ENCODE peak calls at places on chromosomes 2 and 18, in seven cellular contexts. D, X, R, L, P, T and I are unnamed samples.
A peak's percentile ranks its signal among the peaks of the same experiment; 100 is the strongest.

GRCh38 chr2:65349863-65350262 is 82.5 kb downstream of the SPRED2 start:
- DNase-seq in D (no peak), X (no peak), R (no peak), L (peak; percentile 86), P (no peak), T (no peak), I (peak; percentile 87)

GRCh38 chr2:29016500-29016899 is 35.4 kb downstream of the TOGARAM2 start:
- DNase-seq in D (no peak), X (no peak), R (no peak), L (no peak), P (no peak), T (no peak), I (no peak)

GRCh38 chr2:223701761-223702160 is 99.6 kb upstream of the SCG2 start:
- DNase-seq in D (no peak), X (no peak), R (no peak), L (no peak), P (no peak), T (no peak), I (peak; percentile 21)

GRCh38 chr2:234406085-234406484 is 90.8 kb downstream of the ARL4C start:
- DNase-seq in D (no peak), X (no peak), R (no peak), L (no peak), P (no peak), T (no peak), I (no peak)

GRCh38 chr2:172087780-172088244 is 2.5 kb downstream of the DLX1 start:
- DNase-seq in D (peak; percentile 64), X (peak; percentile 27), R (peak; percentile 55), L (no peak), P (no peak), T (no peak), I (no peak)

GRCh38 chr2:214410128-214410775 is 602 bp upstream of the VWC2L start:
- DNase-seq in D (no peak), X (no peak), R (no peak), L (no peak), P (no peak), T (no peak), I (no peak)

GRCh38 chr18:9017170-9017899 is 85.2 kb upstream of the NDUFV2 start:
- DNase-seq in D (no peak), X (peak; percentile 29), R (peak; percentile 87), L (peak; percentile 94), P (peak; percentile 61), T (peak; percentile 52), I (peak; percentile 93)

GRCh38 chr18:56576826-56577573 is 61.4 kb downstream of the TXNL1 start:
- DNase-seq in D (no peak), X (no peak), R (peak; percentile 14), L (peak; percentile 19), P (no peak), T (no peak), I (peak; percentile 6)

GRCh38 chr2:16226942-16227664 is 286.8 kb downstream of the MYCN start:
- DNase-seq in D (no peak), X (no peak), R (no peak), L (no peak), P (no peak), T (no peak), I (no peak)

GRCh38 chr2:49241991-49242390 is 87.7 kb upstream of the FSHR start:
- DNase-seq in D (no peak), X (no peak), R (no peak), L (peak; percentile 38), P (no peak), T (no peak), I (peak; percentile 40)

GRCh38 chr2:45119855-45120254 is 110.6 kb upstream of the SIX2 start:
- DNase-seq in D (no peak), X (no peak), R (peak; percentile 50), L (peak; percentile 85), P (no peak), T (peak; percentile 8), I (peak; percentile 58)

GRCh38 chr2:164066095-164066494 is 330.3 kb upstream of the FIGN start:
- DNase-seq in D (no peak), X (no peak), R (no peak), L (no peak), P (no peak), T (no peak), I (no peak)

GRCh38 chr18:8745355-8746014 is 40.1 kb downstream of the MTCL1 start:
- DNase-seq in D (no peak), X (no peak), R (no peak), L (peak; percentile 90), P (no peak), T (peak; percentile 19), I (no peak)

GRCh38 chr18:57555134-57555533 is 31.4 kb downstream of the FECH start:
- DNase-seq in D (no peak), X (no peak), R (no peak), L (no peak), P (no peak), T (no peak), I (no peak)

GRCh38 chr2:31429759-31430438 is 15.4 kb upstream of the XDH start:
- DNase-seq in D (no peak), X (no peak), R (no peak), L (peak; percentile 50), P (no peak), T (no peak), I (no peak)

GRCh38 chr2:239300871-239301742 is 99.7 kb downstream of the HDAC4 start:
- DNase-seq in D (no peak), X (no peak), R (no peak), L (no peak), P (no peak), T (no peak), I (no peak)

GRCh38 chr2:54403512-54404238 is 52.5 kb upstream of the SPTBN1 start:
- DNase-seq in D (no peak), X (no peak), R (no peak), L (no peak), P (no peak), T (no peak), I (peak; percentile 27)

GRCh38 chr2:153478289-153479261 is at the start of gene RPRM:
- DNase-seq in D (peak; percentile 90), X (peak; percentile 85), R (peak; percentile 94), L (peak; percentile 37), P (peak; percentile 68), T (peak; percentile 54), I (peak; percentile 66)

GRCh38 chr2:85019121-85019520 is 48.2 kb downstream of the KCMF1 start:
- DNase-seq in D (no peak), X (no peak), R (no peak), L (no peak), P (no peak), T (peak; percentile 33), I (no peak)

GRCh38 chr2:110771549-110772382 is 39.4 kb downstream of the ACOXL start:
- DNase-seq in D (peak; percentile 53), X (no peak), R (no peak), L (no peak), P (no peak), T (no peak), I (no peak)

GRCh38 chr18:27695054-27695453 is 481.9 kb downstream of the CDH2 start:
- DNase-seq in D (peak; percentile 40), X (no peak), R (peak; percentile 57), L (no peak), P (no peak), T (no peak), I (no peak)

GRCh38 chr18:3794537-3795348 is 344.8 kb downstream of the TGIF1 start:
- DNase-seq in D (no peak), X (no peak), R (peak; percentile 95), L (peak; percentile 99), P (no peak), T (peak; percentile 93), I (peak; percentile 91)

GRCh38 chr2:197217561-197217960 is 93.0 kb downstream of the ANKRD44 start:
- DNase-seq in D (no peak), X (no peak), R (no peak), L (no peak), P (no peak), T (no peak), I (no peak)

GRCh38 chr2:121008978-121009377 is 273.3 kb downstream of the GLI2 start:
- DNase-seq in D (peak; percentile 68), X (no peak), R (peak; percentile 57), L (no peak), P (no peak), T (no peak), I (no peak)

GRCh38 chr18:73688851-73689659 is 458.6 kb downstream of the FBXO15 start:
- DNase-seq in D (no peak), X (peak; percentile 12), R (peak; percentile 43), L (peak; percentile 98), P (no peak), T (peak; percentile 59), I (peak; percentile 86)

GRCh38 chr18:31684279-31685096 is at the start of gene B4GALT6:
- DNase-seq in D (peak; percentile 73), X (peak; percentile 61), R (peak; percentile 85), L (no peak), P (peak; percentile 34), T (no peak), I (peak; percentile 53)
- H3K9ac ChIP-seq in D (peak within 1 kb of the TSS; percentile 91), X (peak within 1 kb of the TSS; percentile 83), R (peak within 1 kb of the TSS; percentile 82), L (no peak within 1 kb of the TSS), P (peak within 1 kb of the TSS; percentile 67), T (peak within 1 kb of the TSS; percentile 94), I (peak within 1 kb of the TSS; percentile 89)

DNA sequence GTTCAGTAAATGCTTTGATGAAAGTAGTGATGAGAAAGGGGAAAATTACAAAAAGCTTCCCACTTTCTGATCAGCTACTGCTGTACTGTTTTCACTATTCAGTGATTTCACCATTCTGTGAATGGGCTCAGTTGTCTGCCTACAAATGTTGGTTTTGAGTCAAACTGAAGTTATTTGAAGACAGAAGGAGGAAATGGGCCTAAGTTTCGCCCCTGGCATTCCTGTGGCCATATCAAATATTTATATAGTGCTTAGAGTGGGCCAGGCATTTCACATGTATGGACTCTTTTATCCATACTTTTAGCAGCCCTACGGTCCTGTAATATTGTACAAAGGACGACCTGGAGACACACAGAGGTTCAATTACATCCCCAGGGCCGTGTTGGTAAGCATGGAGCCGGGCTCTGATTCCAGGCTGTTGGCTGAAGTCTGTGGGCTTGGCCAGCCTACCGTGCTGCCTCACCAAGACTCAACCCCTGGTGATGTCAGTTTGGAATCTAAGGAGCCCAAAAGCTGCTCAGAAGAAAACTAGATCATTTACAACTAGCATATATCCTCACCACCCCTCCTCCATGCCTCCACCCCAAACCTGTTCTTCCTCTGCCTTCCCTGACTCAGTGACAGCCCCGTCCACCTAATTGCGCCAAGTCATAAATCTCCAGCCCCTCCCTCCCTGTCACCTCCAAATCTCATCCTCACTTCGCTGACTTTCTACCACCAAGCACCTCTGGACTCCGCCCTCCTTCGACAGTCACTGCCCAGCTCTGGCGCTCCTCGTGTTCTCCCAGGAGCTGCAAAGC is 10.1 kb upstream of the GRHL1 start:
- DNase-seq in D (peak; percentile 39), X (no peak), R (peak; percentile 21), L (peak; percentile 82), P (no peak), T (no peak), I (peak; percentile 19)
- H2AK5ac ChIP-seq in D (no peak overlapping the region), X (no peak overlapping the region), R (no peak overlapping the region), L (peak overlapping the region; percentile 87), P (no peak overlapping the region), T (no peak overlapping the region), I (no peak overlapping the region)

DNA sequence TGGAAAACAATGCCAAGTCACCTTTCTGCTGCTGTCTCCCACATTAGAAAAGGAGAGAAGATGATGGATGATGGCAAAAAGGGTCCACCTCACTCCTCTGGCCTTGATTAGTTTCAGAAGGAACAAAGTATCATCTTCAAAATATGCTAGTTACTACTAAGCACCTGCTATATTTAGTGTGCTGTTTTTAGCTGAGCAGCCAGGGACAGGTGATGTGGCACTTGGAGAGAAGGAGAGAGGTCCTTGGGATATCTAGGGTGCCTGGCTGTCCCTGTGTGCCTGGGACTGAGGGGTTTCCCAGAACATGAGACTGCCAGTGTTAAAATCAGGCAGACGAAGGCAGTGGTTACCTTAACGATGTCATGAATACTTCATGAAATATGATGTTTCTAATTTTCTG is 235.5 kb upstream of the NT5C1B start:
- DNase-seq in D (no peak), X (no peak), R (no peak), L (no peak), P (no peak), T (no peak), I (no peak)
- H3K9ac ChIP-seq in D (no peak overlapping the region), X (no peak overlapping the region), R (no peak overlapping the region), L (no peak overlapping the region), P (no peak overlapping the region), T (no peak overlapping the region), I (no peak overlapping the region)

GRCh38 chr2:134715932-134716643 is 2.7 kb downstream of the TMEM163 start:
- DNase-seq in D (no peak), X (no peak), R (no peak), L (no peak), P (no peak), T (no peak), I (no peak)
- H2AK5ac ChIP-seq in D (no peak overlapping the region), X (no peak overlapping the region), R (no peak overlapping the region), L (no peak overlapping the region), P (no peak overlapping the region), T (no peak overlapping the region), I (no peak overlapping the region)